ENCODE peak calls at places on chromosomes 5 and 9, in four cellular contexts. L is K562, U is GM12878, Z is HL-60. C is an unnamed sample.

GRCh38 chr5:81097733-81098132 is 135.4 kb upstream of the CKMT2 start:
- DNase-seq in U (no peak), Z (no peak), L (no peak), C (no peak)

GRCh38 chr5:107541400-107541799 is 129.3 kb downstream of the EFNA5 start:
- DNase-seq in U (no peak), L (no peak), Z (no peak), C (no peak)

GRCh38 chr5:181100121-181101015 is 30.6 kb downstream of the OR2V1 start:
- DNase-seq in Z (no peak), L (peak), U (no peak), C (no peak)

GRCh38 chr5:76485511-76485910 is 82.4 kb downstream of the IQGAP2 start:
- DNase-seq in U (no peak), L (no peak), Z (no peak), C (no peak)

GRCh38 chr5:51632794-51633193 is 249.5 kb downstream of the ISL1 start:
- DNase-seq in L (no peak), U (no peak), Z (no peak), C (no peak)

GRCh38 chr5:109714592-109714991 is 24.9 kb downstream of the MAN2A1 start:
- DNase-seq in L (peak), Z (no peak), U (no peak), C (no peak)

GRCh38 chr9:128902351-128903078 is 18.3 kb upstream of the PHYHD1 start:
- DNase-seq in U (no peak), L (no peak), Z (peak), C (peak)

GRCh38 chr9:76512826-76513225 is 53.8 kb downstream of the GCNT1 start:
- DNase-seq in L (no peak), Z (no peak), U (no peak), C (no peak)

GRCh38 chr5:38210701-38211353 is 47.5 kb upstream of the EGFLAM start:
- DNase-seq in L (no peak), U (no peak), Z (no peak), C (no peak)

GRCh38 chr9:137138058-137138697 is 776 bp upstream of the GRIN1 start:
- DNase-seq in L (peak), Z (no peak), U (no peak), C (no peak)

GRCh38 chr5:139415221-139415861 is 11.5 kb upstream of the SPATA24 start:
- DNase-seq in L (no peak), Z (no peak), U (no peak), C (no peak)

GRCh38 chr5:50889790-50890189 is 223.4 kb downstream of the PARP8 start:
- DNase-seq in Z (no peak), U (no peak), L (no peak), C (no peak)

GRCh38 chr9:128555180-128555721 is 2.9 kb downstream of the SPTAN1 start:
- DNase-seq in Z (no peak), U (no peak), L (no peak), C (no peak)

GRCh38 chr5:111826064-111826463 is 69.1 kb upstream of the NREP start:
- DNase-seq in U (no peak), Z (no peak), L (no peak), C (no peak)

GRCh38 chr5:63125862-63126261 is 547.2 kb downstream of the LRRC70 start:
- DNase-seq in L (no peak), U (no peak), Z (no peak), C (no peak)

GRCh38 chr9:27090231-27090630 is 18.8 kb upstream of the TEK start:
- DNase-seq in U (no peak), Z (no peak), L (no peak), C (no peak)

GRCh38 chr9:22279621-22280020 is 167.0 kb upstream of the DMRTA1 start:
- DNase-seq in U (no peak), Z (no peak), L (no peak), C (no peak)

GRCh38 chr9:120583958-120584369 is 4.0 kb upstream of the CDK5RAP2 start:
- DNase-seq in L (peak), Z (peak), U (peak), C (no peak)

GRCh38 chr9:4661165-4662095 is 664 bp upstream of the PLPP6 start:
- DNase-seq in L (no peak), U (no peak), Z (no peak), C (no peak)

GRCh38 chr9:76873056-76873792 is 32.7 kb downstream of the PRUNE2 start:
- DNase-seq in Z (no peak), L (no peak), U (no peak), C (no peak)

GRCh38 chr5:159515197-159515596 is 184.9 kb upstream of the IL12B start:
- DNase-seq in L (no peak), U (no peak), Z (no peak), C (no peak)

GRCh38 chr9:69173891-69174644 is at the start of gene TJP2:
- DNase-seq in L (peak), U (no peak), Z (peak), C (peak)
- TF ChIP-seq SPI1 in L (no peak), U (no peak), Z (no peak), C (no peak)

GRCh38 chr5:122346897-122347581 is 35.0 kb downstream of the SNCAIP start:
- DNase-seq in U (no peak), Z (no peak), L (no peak), C (no peak)

GRCh38 chr5:122341087-122341486 is 29.1 kb downstream of the SNCAIP start:
- DNase-seq in U (no peak), Z (no peak), L (no peak), C (no peak)
- TF ChIP-seq SPI1 in U (no peak), Z (no peak), L (no peak), C (no peak)

GRCh38 chr5:168042284-168043080 is 249.0 kb upstream of the WWC1 start:
- DNase-seq in U (no peak), L (no peak), Z (no peak), C (no peak)

GRCh38 chr5:168047669-168048111 is 243.8 kb upstream of the WWC1 start:
- DNase-seq in Z (no peak), L (no peak), U (no peak), C (no peak)

GRCh38 chr5:168048486-168048885 is 243.0 kb upstream of the WWC1 start:
- DNase-seq in U (no peak), Z (no peak), L (no peak), C (no peak)

GRCh38 chr5:168047043-168047668 is 244.3 kb upstream of the WWC1 start:
- DNase-seq in U (peak), L (no peak), Z (peak), C (no peak)

GRCh38 chr5:168046163-168046562 is 245.3 kb upstream of the WWC1 start:
- DNase-seq in U (no peak), L (no peak), Z (no peak), C (no peak)
- TF ChIP-seq SPI1 in U (no peak), L (no peak), Z (no peak), C (no peak)

GRCh38 chr9:107435415-107435814 is 54.2 kb downstream of the KLF4 start:
- DNase-seq in L (no peak), Z (no peak), U (no peak), C (no peak)
- TF ChIP-seq SPI1 in L (no peak), Z (no peak), U (no peak), C (no peak)

GRCh38 chr5:94969174-94969573 is 315.7 kb downstream of the MCTP1 start:
- DNase-seq in L (no peak), U (no peak), Z (no peak), C (no peak)
- TF ChIP-seq SPI1 in L (no peak), U (no peak), Z (no peak), C (no peak)

GRCh38 chr9:124831642-124832364 is 21.5 kb upstream of the WDR38 start:
- DNase-seq in L (no peak), Z (no peak), U (no peak), C (no peak)

GRCh38 chr9:124835026-124835501 is 18.2 kb upstream of the WDR38 start:
- DNase-seq in U (no peak), Z (no peak), L (no peak), C (no peak)

GRCh38 chr9:124839612-124840299 is 13.5 kb upstream of the WDR38 start:
- DNase-seq in Z (no peak), L (peak), U (no peak), C (no peak)

GRCh38 chr9:124830593-124830992 is 22.7 kb upstream of the WDR38 start:
- DNase-seq in U (no peak), Z (no peak), L (no peak), C (no peak)

GRCh38 chr9:124834586-124834985 is 18.7 kb upstream of the WDR38 start:
- DNase-seq in U (no peak), Z (no peak), L (no peak), C (no peak)
- TF ChIP-seq SPI1 in U (no peak), Z (no peak), L (no peak), C (no peak)

GRCh38 chr9:122371851-122372250 is 1.0 kb downstream of the PTGS1 start:
- DNase-seq in U (no peak), L (no peak), Z (no peak), C (no peak)
- TF ChIP-seq SPI1 in U (no peak), L (no peak), Z (no peak), C (no peak)

GRCh38 chr5:113002423-113002822 is 25.8 kb downstream of the DCP2 start:
- DNase-seq in L (no peak), U (no peak), Z (no peak), C (no peak)

GRCh38 chr5:113000466-113000865 is 23.9 kb downstream of the DCP2 start:
- DNase-seq in U (no peak), Z (no peak), L (no peak), C (no peak)

GRCh38 chr5:113005454-113005853 is 28.9 kb downstream of the DCP2 start:
- DNase-seq in L (no peak), Z (peak), U (no peak), C (no peak)

GRCh38 chr5:112998296-112998695 is 21.7 kb downstream of the DCP2 start:
- DNase-seq in L (no peak), Z (no peak), U (no peak), C (no peak)

DNA sequence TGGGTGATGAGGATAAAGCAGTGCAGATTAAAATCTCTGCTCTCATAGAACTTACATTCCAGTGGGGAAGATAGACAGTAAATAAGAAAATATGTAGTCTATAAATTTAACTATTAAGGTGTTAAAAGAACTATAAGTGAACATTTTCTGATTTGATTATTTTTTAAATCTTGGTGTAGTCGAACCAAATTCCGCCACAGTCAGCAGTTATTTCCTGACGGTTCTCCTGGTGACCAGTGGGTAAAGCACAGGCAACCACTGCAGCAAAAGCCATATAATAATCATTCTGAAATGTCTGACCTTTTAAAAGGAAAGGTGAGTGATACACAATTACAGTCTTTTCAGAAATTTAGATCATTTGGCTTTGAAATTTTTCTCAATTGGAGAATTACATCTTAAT is 27.2 kb downstream of the DCP2 start:
- DNase-seq in U (no peak), Z (no peak), L (no peak), C (no peak)
- TF ChIP-seq SPI1 in U (no peak), Z (no peak), L (no peak), C (no peak)

C was measured in GM12891.